ENCODE peak calls at places on chromosomes 12 and 14, in ten cellular contexts. One of them, this sample, is unnamed.

GRCh38 chr14:70213721-70214282 is 25.1 kb upstream of the SLC8A3 start:
- DNase-seq in A673: no peak
- DNase-seq in foreskin fibroblast: no peak
- DNase-seq in GM13976: no peak
- DNase-seq in natural killer cell: no peak
- DNase-seq in endothelial cell: no peak
- DNase-seq in HepG2: no peak
- DNase-seq in AG09309: no peak
- DNase-seq in uterus: no peak
- DNase-seq in neural crest cell: no peak
- DNase-seq in this sample: no peak

GRCh38 chr14:88323086-88323519 is at the start of gene KCNK10:
- DNase-seq in A673: peak
- DNase-seq in foreskin fibroblast: peak
- DNase-seq in GM13976: peak
- DNase-seq in natural killer cell: no peak
- DNase-seq in endothelial cell: peak
- DNase-seq in HepG2: no peak
- DNase-seq in AG09309: no peak
- DNase-seq in uterus: no peak
- DNase-seq in neural crest cell: no peak
- DNase-seq in this sample: no peak

GRCh38 chr14:23327947-23328744 is 6.9 kb downstream of the PABPN1 start:
- DNase-seq in A673: peak
- DNase-seq in foreskin fibroblast: peak
- DNase-seq in GM13976: peak
- DNase-seq in natural killer cell: no peak
- DNase-seq in endothelial cell: peak
- DNase-seq in HepG2: peak
- DNase-seq in AG09309: peak
- DNase-seq in uterus: peak
- DNase-seq in neural crest cell: peak
- DNase-seq in this sample: peak

GRCh38 chr14:32078794-32079663 is 1.9 kb downstream of the ARHGAP5 start:
- DNase-seq in A673: no peak
- DNase-seq in foreskin fibroblast: peak
- DNase-seq in GM13976: no peak
- DNase-seq in natural killer cell: no peak
- DNase-seq in endothelial cell: no peak
- DNase-seq in HepG2: peak
- DNase-seq in AG09309: no peak
- DNase-seq in uterus: no peak
- DNase-seq in neural crest cell: no peak
- DNase-seq in this sample: no peak

GRCh38 chr12:100554608-100555077 is 18.8 kb upstream of the GAS2L3 start:
- DNase-seq in A673: peak
- DNase-seq in foreskin fibroblast: peak
- DNase-seq in GM13976: peak
- DNase-seq in natural killer cell: no peak
- DNase-seq in endothelial cell: peak
- DNase-seq in HepG2: peak
- DNase-seq in AG09309: peak
- DNase-seq in uterus: no peak
- DNase-seq in neural crest cell: peak
- DNase-seq in this sample: peak

GRCh38 chr12:42969357-42969756 is 379.8 kb upstream of the PRICKLE1 start:
- DNase-seq in A673: no peak
- DNase-seq in foreskin fibroblast: no peak
- DNase-seq in GM13976: no peak
- DNase-seq in natural killer cell: no peak
- DNase-seq in endothelial cell: no peak
- DNase-seq in HepG2: no peak
- DNase-seq in AG09309: no peak
- DNase-seq in uterus: no peak
- DNase-seq in neural crest cell: no peak
- DNase-seq in this sample: peak

GRCh38 chr14:68766299-68767247 is 26.3 kb downstream of the ZFP36L1 start:
- DNase-seq in A673: no peak
- DNase-seq in foreskin fibroblast: no peak
- DNase-seq in GM13976: no peak
- DNase-seq in natural killer cell: no peak
- DNase-seq in endothelial cell: no peak
- DNase-seq in HepG2: no peak
- DNase-seq in AG09309: no peak
- DNase-seq in uterus: no peak
- DNase-seq in neural crest cell: no peak
- DNase-seq in this sample: no peak

GRCh38 chr12:109162551-109162950 is 46.2 kb downstream of the ACACB start:
- DNase-seq in A673: no peak
- DNase-seq in foreskin fibroblast: no peak
- DNase-seq in GM13976: no peak
- DNase-seq in natural killer cell: no peak
- DNase-seq in endothelial cell: no peak
- DNase-seq in HepG2: no peak
- DNase-seq in AG09309: no peak
- DNase-seq in uterus: no peak
- DNase-seq in neural crest cell: no peak
- DNase-seq in this sample: no peak

GRCh38 chr12:3437986-3438385 is 53.0 kb upstream of the PRMT8 start:
- DNase-seq in A673: no peak
- DNase-seq in foreskin fibroblast: no peak
- DNase-seq in GM13976: no peak
- DNase-seq in natural killer cell: no peak
- DNase-seq in endothelial cell: no peak
- DNase-seq in HepG2: no peak
- DNase-seq in AG09309: no peak
- DNase-seq in uterus: no peak
- DNase-seq in neural crest cell: no peak
- DNase-seq in this sample: no peak

GRCh38 chr14:99879401-99880295 is 86.4 kb downstream of the EML1 start:
- DNase-seq in A673: peak
- DNase-seq in foreskin fibroblast: peak
- DNase-seq in GM13976: no peak
- DNase-seq in natural killer cell: no peak
- DNase-seq in endothelial cell: no peak
- DNase-seq in HepG2: no peak
- DNase-seq in AG09309: peak
- DNase-seq in uterus: peak
- DNase-seq in neural crest cell: no peak
- DNase-seq in this sample: peak

GRCh38 chr12:93569656-93570551 is 2.6 kb upstream of the SOCS2 start:
- DNase-seq in A673: peak
- DNase-seq in foreskin fibroblast: peak
- DNase-seq in GM13976: peak
- DNase-seq in natural killer cell: peak
- DNase-seq in endothelial cell: peak
- DNase-seq in HepG2: peak
- DNase-seq in AG09309: no peak
- DNase-seq in uterus: peak
- DNase-seq in neural crest cell: peak
- DNase-seq in this sample: peak
- TF ChIP-seq CTCF in A673: peak
- TF ChIP-seq CTCF in foreskin fibroblast: peak
- TF ChIP-seq CTCF in GM13976: peak
- TF ChIP-seq CTCF in natural killer cell: peak
- TF ChIP-seq CTCF in endothelial cell: peak
- TF ChIP-seq CTCF in HepG2: peak
- TF ChIP-seq CTCF in AG09309: peak
- TF ChIP-seq CTCF in uterus: peak
- TF ChIP-seq CTCF in neural crest cell: peak
- TF ChIP-seq CTCF in this sample: peak

GRCh38 chr14:24508155-24508554 is at the start of gene CMA1:
- DNase-seq in A673: no peak
- DNase-seq in foreskin fibroblast: no peak
- DNase-seq in GM13976: no peak
- DNase-seq in natural killer cell: no peak
- DNase-seq in endothelial cell: no peak
- DNase-seq in HepG2: no peak
- DNase-seq in AG09309: no peak
- DNase-seq in uterus: no peak
- DNase-seq in neural crest cell: no peak
- DNase-seq in this sample: no peak

GRCh38 chr14:24504425-24504824 is 3.6 kb downstream of the CMA1 start:
- DNase-seq in A673: no peak
- DNase-seq in foreskin fibroblast: no peak
- DNase-seq in GM13976: no peak
- DNase-seq in natural killer cell: no peak
- DNase-seq in endothelial cell: no peak
- DNase-seq in HepG2: no peak
- DNase-seq in AG09309: no peak
- DNase-seq in uterus: no peak
- DNase-seq in neural crest cell: no peak
- DNase-seq in this sample: no peak

GRCh38 chr14:24506443-24506842 is 1.6 kb downstream of the CMA1 start:
- DNase-seq in A673: no peak
- DNase-seq in foreskin fibroblast: no peak
- DNase-seq in GM13976: no peak
- DNase-seq in natural killer cell: no peak
- DNase-seq in endothelial cell: no peak
- DNase-seq in HepG2: no peak
- DNase-seq in AG09309: no peak
- DNase-seq in uterus: no peak
- DNase-seq in neural crest cell: no peak
- DNase-seq in this sample: no peak
- TF ChIP-seq CTCF in A673: no peak
- TF ChIP-seq CTCF in foreskin fibroblast: no peak
- TF ChIP-seq CTCF in GM13976: no peak
- TF ChIP-seq CTCF in natural killer cell: no peak
- TF ChIP-seq CTCF in endothelial cell: no peak
- TF ChIP-seq CTCF in HepG2: no peak
- TF ChIP-seq CTCF in AG09309: no peak
- TF ChIP-seq CTCF in uterus: no peak
- TF ChIP-seq CTCF in neural crest cell: no peak
- TF ChIP-seq CTCF in this sample: no peak

GRCh38 chr12:91989143-91989542 is 156.5 kb downstream of the BTG1 start:
- DNase-seq in A673: no peak
- DNase-seq in foreskin fibroblast: peak
- DNase-seq in GM13976: no peak
- DNase-seq in natural killer cell: no peak
- DNase-seq in endothelial cell: no peak
- DNase-seq in HepG2: no peak
- DNase-seq in AG09309: no peak
- DNase-seq in uterus: no peak
- DNase-seq in neural crest cell: no peak
- DNase-seq in this sample: no peak

GRCh38 chr12:91993287-91994028 is 152.2 kb downstream of the BTG1 start:
- DNase-seq in A673: no peak
- DNase-seq in foreskin fibroblast: no peak
- DNase-seq in GM13976: no peak
- DNase-seq in natural killer cell: no peak
- DNase-seq in endothelial cell: no peak
- DNase-seq in HepG2: no peak
- DNase-seq in AG09309: no peak
- DNase-seq in uterus: no peak
- DNase-seq in neural crest cell: no peak
- DNase-seq in this sample: no peak

GRCh38 chr12:91994208-91994797 is 151.3 kb downstream of the BTG1 start:
- DNase-seq in A673: no peak
- DNase-seq in foreskin fibroblast: no peak
- DNase-seq in GM13976: no peak
- DNase-seq in natural killer cell: no peak
- DNase-seq in endothelial cell: no peak
- DNase-seq in HepG2: no peak
- DNase-seq in AG09309: no peak
- DNase-seq in uterus: no peak
- DNase-seq in neural crest cell: no peak
- DNase-seq in this sample: no peak

GRCh38 chr12:91990525-91990924 is 155.1 kb downstream of the BTG1 start:
- DNase-seq in A673: no peak
- DNase-seq in foreskin fibroblast: peak
- DNase-seq in GM13976: no peak
- DNase-seq in natural killer cell: no peak
- DNase-seq in endothelial cell: no peak
- DNase-seq in HepG2: no peak
- DNase-seq in AG09309: no peak
- DNase-seq in uterus: no peak
- DNase-seq in neural crest cell: no peak
- DNase-seq in this sample: peak

DNA sequence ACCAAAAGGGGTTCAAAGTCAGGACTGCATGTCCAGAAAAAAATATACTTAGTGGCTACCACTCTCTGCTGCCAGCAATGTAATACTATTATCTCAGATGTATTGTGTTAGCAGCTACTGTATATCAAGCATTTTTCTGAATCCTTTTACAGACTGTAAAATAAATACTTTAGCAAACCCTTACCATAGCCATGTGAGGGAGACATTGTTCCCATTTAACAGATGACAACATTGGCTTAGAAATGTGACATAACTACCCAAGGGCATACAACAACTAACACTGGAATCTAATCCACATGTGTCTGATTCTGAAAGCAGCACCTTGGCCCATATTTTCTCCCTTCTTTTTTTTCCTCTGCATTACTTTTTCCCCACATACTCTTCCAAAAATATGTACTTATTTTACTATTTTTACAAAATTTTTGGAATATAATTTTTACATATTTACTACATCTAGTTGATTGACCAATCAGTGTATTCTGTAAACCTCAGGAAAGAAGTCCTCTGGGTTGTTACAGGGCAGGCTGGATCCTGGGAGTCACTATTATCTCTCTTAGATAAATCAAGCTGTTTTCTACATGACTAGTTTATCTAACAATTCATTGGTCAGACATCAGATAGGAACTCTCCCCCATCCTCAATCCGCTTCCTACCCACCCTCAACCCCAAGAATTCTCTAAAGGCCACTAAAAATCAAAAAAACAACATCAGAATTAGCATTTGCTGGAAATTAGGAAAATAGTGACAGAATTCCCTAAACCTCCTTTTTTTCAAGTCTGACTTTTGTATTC is 154.1 kb downstream of the BTG1 start:
- DNase-seq in A673: peak
- DNase-seq in foreskin fibroblast: no peak
- DNase-seq in GM13976: peak
- DNase-seq in natural killer cell: no peak
- DNase-seq in endothelial cell: no peak
- DNase-seq in HepG2: no peak
- DNase-seq in AG09309: no peak
- DNase-seq in uterus: no peak
- DNase-seq in neural crest cell: no peak
- DNase-seq in this sample: no peak
- TF ChIP-seq CTCF in A673: no peak
- TF ChIP-seq CTCF in foreskin fibroblast: no peak
- TF ChIP-seq CTCF in GM13976: peak
- TF ChIP-seq CTCF in natural killer cell: no peak
- TF ChIP-seq CTCF in endothelial cell: no peak
- TF ChIP-seq CTCF in HepG2: peak
- TF ChIP-seq CTCF in AG09309: no peak
- TF ChIP-seq CTCF in uterus: no peak
- TF ChIP-seq CTCF in neural crest cell: no peak
- TF ChIP-seq CTCF in this sample: no peak

DNA sequence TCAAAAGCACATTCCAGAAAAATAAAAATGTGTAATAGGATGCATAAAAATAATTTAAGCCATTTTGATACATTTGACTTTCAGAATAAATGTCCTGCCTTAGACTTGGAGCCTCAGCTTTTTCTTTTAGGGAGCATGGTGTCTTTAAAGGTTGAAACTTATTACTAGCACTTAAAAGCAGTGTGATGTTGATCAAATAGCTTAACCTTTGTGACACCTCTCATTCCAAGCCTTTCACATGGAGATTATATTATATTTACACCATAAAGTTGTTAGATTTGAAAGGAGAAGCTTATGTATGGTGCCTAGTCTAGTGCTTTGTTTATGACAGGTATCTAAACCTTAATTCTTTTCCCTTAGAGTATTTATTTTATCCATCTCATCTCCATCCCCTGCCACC is 61.9 kb downstream of the KTN1 start:
- DNase-seq in A673: no peak
- DNase-seq in foreskin fibroblast: no peak
- DNase-seq in GM13976: no peak
- DNase-seq in natural killer cell: no peak
- DNase-seq in endothelial cell: no peak
- DNase-seq in HepG2: no peak
- DNase-seq in AG09309: no peak
- DNase-seq in uterus: no peak
- DNase-seq in neural crest cell: no peak
- DNase-seq in this sample: no peak
- TF ChIP-seq CTCF in A673: no peak
- TF ChIP-seq CTCF in foreskin fibroblast: no peak
- TF ChIP-seq CTCF in GM13976: no peak
- TF ChIP-seq CTCF in natural killer cell: no peak
- TF ChIP-seq CTCF in endothelial cell: no peak
- TF ChIP-seq CTCF in HepG2: no peak
- TF ChIP-seq CTCF in AG09309: no peak
- TF ChIP-seq CTCF in uterus: no peak
- TF ChIP-seq CTCF in neural crest cell: no peak
- TF ChIP-seq CTCF in this sample: no peak

This sample was measured in cardiac fibroblast.